ENCODE peak calls at places on chromosomes 2 and 18, in six cellular contexts. F is AG04449, Q is OCI-LY7, H is HFF-Myc, N is cardiac fibroblast, G is AG04450. V is an unnamed sample.

GRCh38 chr18:77059294-77059916 is 73.2 kb downstream of the MBP start:
- DNase-seq in H (no peak), Q (peak), N (peak), F (no peak), G (no peak), V (no peak)

GRCh38 chr2:194155406-194155805 is 1501.6 kb upstream of the SLC39A10 start:
- DNase-seq in N (no peak), F (no peak), H (no peak), Q (no peak), G (no peak), V (no peak)

GRCh38 chr2:20525041-20526035 is 78.5 kb downstream of the RHOB start:
- DNase-seq in N (peak), F (no peak), G (no peak), H (no peak), Q (no peak), V (no peak)

GRCh38 chr2:37809931-37810570 is 115.0 kb upstream of the RMDN2 start:
- DNase-seq in F (no peak), N (no peak), G (no peak), Q (no peak), H (no peak), V (no peak)

GRCh38 chr2:131067465-131067864 is 25.8 kb downstream of the FAM168B start:
- DNase-seq in H (no peak), G (no peak), F (no peak), N (no peak), Q (no peak), V (no peak)

GRCh38 chr18:22637787-22638186 is 220.1 kb upstream of the CTAGE1 start:
- DNase-seq in G (peak), F (peak), Q (no peak), N (peak), H (peak), V (no peak)

GRCh38 chr2:189407161-189407943 is 33.9 kb upstream of the WDR75 start:
- DNase-seq in N (peak), Q (no peak), F (no peak), H (peak), G (peak), V (no peak)

GRCh38 chr18:48931680-48932461 is 18.9 kb downstream of the SMAD7 start:
- DNase-seq in H (no peak), F (no peak), Q (no peak), N (no peak), G (no peak), V (no peak)

GRCh38 chr2:100139114-100139513 is 3.3 kb downstream of the AFF3 start:
- DNase-seq in H (peak), F (no peak), G (no peak), Q (no peak), N (no peak), V (no peak)

GRCh38 chr2:100137318-100137717 is 5.1 kb downstream of the AFF3 start:
- DNase-seq in N (no peak), G (no peak), Q (no peak), F (no peak), H (peak), V (no peak)

GRCh38 chr2:100135415-100135814 is 7.0 kb downstream of the AFF3 start:
- DNase-seq in G (no peak), H (no peak), Q (no peak), N (no peak), F (no peak), V (no peak)

GRCh38 chr2:100137877-100138570 is 4.4 kb downstream of the AFF3 start:
- DNase-seq in G (no peak), N (no peak), Q (no peak), F (no peak), H (no peak), V (no peak)

GRCh38 chr2:100136310-100136709 is 6.1 kb downstream of the AFF3 start:
- DNase-seq in Q (peak), H (no peak), G (no peak), F (no peak), N (no peak), V (no peak)
- H3K4me3 ChIP-seq in Q (no peak), H (no peak), G (no peak), F (no peak), N (no peak), V (no peak)

GRCh38 chr2:65292095-65292378 is 64.4 kb downstream of the ACTR2 start:
- DNase-seq in F (no peak), Q (no peak), N (no peak), H (no peak), G (no peak), V (no peak)

GRCh38 chr2:65294136-65294535 is 66.5 kb downstream of the ACTR2 start:
- DNase-seq in G (no peak), Q (no peak), H (no peak), N (no peak), F (no peak), V (no peak)

GRCh38 chr2:65296971-65297370 is 69.3 kb downstream of the ACTR2 start:
- DNase-seq in Q (no peak), H (no peak), N (no peak), G (no peak), F (no peak), V (no peak)

GRCh38 chr2:65292461-65293127 is 65.0 kb downstream of the ACTR2 start:
- DNase-seq in G (no peak), F (no peak), N (no peak), H (peak), Q (no peak), V (no peak)

DNA sequence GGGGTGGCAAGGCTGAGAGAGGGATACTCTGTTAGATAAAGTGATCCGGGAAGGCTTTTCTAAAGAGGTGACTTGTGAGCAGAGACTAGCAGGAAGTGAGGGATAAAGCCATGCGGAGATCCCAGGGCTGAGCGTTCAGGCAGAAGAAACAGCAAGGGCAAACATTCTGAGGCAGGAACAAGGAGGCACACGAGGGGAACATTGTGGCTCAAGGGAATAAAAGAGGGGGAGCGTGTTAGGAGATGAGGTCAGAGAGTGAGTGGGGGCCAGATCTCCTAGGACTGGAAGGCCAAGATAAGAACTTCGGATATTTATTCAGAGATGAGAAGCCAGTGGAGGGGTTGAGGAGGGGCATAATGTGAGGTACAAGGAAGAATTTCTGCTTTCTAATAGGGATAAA is 67.1 kb downstream of the ACTR2 start:
- DNase-seq in H (no peak), N (no peak), G (no peak), F (no peak), Q (no peak), V (no peak)
- TF ChIP-seq CTCF in H (no peak), N (no peak), G (no peak), F (no peak), Q (no peak), V (no peak)

GRCh38 chr2:173496746-173497145 is 142.1 kb downstream of the CDCA7 start:
- DNase-seq in N (no peak), Q (no peak), G (peak), F (peak), H (peak), V (no peak)
- H3K4me3 ChIP-seq in N (no peak), Q (no peak), G (peak), F (peak), H (no peak), V (no peak)

DNA sequence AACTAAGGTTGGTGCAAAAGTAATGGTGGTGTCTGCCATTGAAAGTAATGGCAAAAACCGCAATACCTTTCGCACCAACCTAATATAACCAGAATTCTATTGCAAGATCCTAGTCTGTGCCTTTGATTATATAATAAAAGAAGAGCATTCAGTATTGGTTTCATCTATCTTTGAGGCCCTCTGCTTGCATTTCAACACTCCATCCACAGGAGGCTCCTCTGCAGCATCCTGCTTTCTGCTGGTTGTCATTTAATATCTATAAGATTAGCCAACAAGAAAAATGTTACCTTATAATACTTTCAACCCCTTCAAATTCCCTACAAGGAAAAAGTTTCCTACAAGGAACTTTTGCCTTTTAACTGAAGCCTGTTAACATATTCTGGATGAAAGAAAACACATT is 139.2 kb downstream of the CDCA7 start:
- DNase-seq in Q (no peak), H (no peak), F (no peak), G (no peak), N (no peak), V (no peak)
- TF ChIP-seq CTCF in Q (no peak), H (no peak), F (no peak), G (peak), N (no peak), V (peak)

DNA sequence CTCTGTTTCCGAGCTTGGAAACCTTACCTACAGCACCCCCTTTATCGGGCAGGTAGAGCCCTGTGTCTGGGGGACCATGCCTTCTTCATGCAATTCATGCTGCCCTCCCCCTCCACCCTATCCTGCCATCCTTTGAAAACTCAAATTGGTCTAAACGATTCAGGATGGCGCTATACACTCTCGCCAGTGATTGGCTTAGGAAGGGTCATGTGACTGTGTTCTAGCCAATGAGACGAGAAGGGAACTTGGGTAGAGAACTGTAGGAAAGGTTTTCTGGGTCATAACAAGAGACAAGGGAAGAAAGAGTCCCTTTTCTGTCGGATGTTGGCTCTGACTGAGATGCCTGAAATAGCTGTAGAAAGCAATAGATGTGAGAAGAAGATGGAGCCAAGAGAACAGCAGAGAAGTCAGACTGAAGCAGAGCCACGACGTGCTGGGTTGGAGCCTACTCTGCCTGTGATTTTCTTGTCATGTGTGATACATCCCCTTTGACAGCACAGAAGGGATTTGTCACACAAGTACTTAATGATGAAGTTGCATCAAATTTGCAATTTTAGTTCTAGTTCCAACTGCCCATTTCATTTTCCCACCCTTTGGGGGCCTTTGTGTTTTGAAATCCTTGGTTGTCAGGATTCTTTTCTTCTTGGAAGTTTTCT is 10.0 kb upstream of the B3GNT2 start:
- DNase-seq in H (no peak), F (no peak), N (no peak), Q (no peak), G (no peak), V (no peak)
- H3K4me3 ChIP-seq in H (no peak), F (no peak), N (no peak), Q (no peak), G (no peak), V (no peak)

GRCh38 chr2:44623622-44624351 is 262.0 kb downstream of the CAMKMT start:
- DNase-seq in N (no peak), F (no peak), G (no peak), H (no peak), Q (no peak), V (no peak)
- TF ChIP-seq CTCF in N (peak), F (no peak), G (peak), H (peak), Q (no peak), V (peak)

V was measured in retinal pigment epithelial cell.